ENCODE peak calls at places on chromosomes 5 and 9, in nine cellular contexts. One of them, this sample, is unnamed.

GRCh38 chr5:67268233-67269011 is 71.8 kb upstream of the CD180 start:
- DNase-seq in head of caudate nucleus: peak
- DNase-seq in right lobe of liver: peak
- DNase-seq in GM12892: no peak
- DNase-seq in HFFc6: peak
- DNase-seq in cardiac muscle cell: no peak
- DNase-seq in lower lobe of right lung: no peak
- DNase-seq in T1000: peak
- DNase-seq in stimulated activated CD4-positive, alpha-beta T cell treated with anti-CD3 and anti-CD28 coated beads, Interleukin-12 subunit alpha, Interleukin-12 subunit beta, amount 100 ng/mL, for 4 hours: no peak
- DNase-seq in this sample: no peak

GRCh38 chr9:21432640-21433425 is 7.4 kb upstream of the IFNA1 start:
- DNase-seq in GM12892: no peak
- DNase-seq in head of caudate nucleus: no peak
- DNase-seq in lower lobe of right lung: no peak
- DNase-seq in cardiac muscle cell: no peak
- DNase-seq in right lobe of liver: no peak
- DNase-seq in stimulated activated CD4-positive, alpha-beta T cell treated with anti-CD3 and anti-CD28 coated beads, Interleukin-12 subunit alpha, Interleukin-12 subunit beta, amount 100 ng/mL, for 4 hours: no peak
- DNase-seq in T1000: no peak
- DNase-seq in HFFc6: no peak
- DNase-seq in this sample: no peak

GRCh38 chr5:67038817-67039603 is 157.6 kb downstream of the CD180 start:
- DNase-seq in right lobe of liver: no peak
- DNase-seq in stimulated activated CD4-positive, alpha-beta T cell treated with anti-CD3 and anti-CD28 coated beads, Interleukin-12 subunit alpha, Interleukin-12 subunit beta, amount 100 ng/mL, for 4 hours: no peak
- DNase-seq in lower lobe of right lung: no peak
- DNase-seq in cardiac muscle cell: peak
- DNase-seq in HFFc6: peak
- DNase-seq in GM12892: no peak
- DNase-seq in T1000: no peak
- DNase-seq in head of caudate nucleus: no peak
- DNase-seq in this sample: peak

GRCh38 chr5:123454236-123454911 is 31.2 kb upstream of the CEP120 start:
- DNase-seq in lower lobe of right lung: no peak
- DNase-seq in HFFc6: no peak
- DNase-seq in stimulated activated CD4-positive, alpha-beta T cell treated with anti-CD3 and anti-CD28 coated beads, Interleukin-12 subunit alpha, Interleukin-12 subunit beta, amount 100 ng/mL, for 4 hours: no peak
- DNase-seq in cardiac muscle cell: no peak
- DNase-seq in head of caudate nucleus: no peak
- DNase-seq in right lobe of liver: no peak
- DNase-seq in T1000: no peak
- DNase-seq in GM12892: no peak
- DNase-seq in this sample: no peak

GRCh38 chr9:30575691-30576090 is 1808.8 kb upstream of the ACO1 start:
- DNase-seq in HFFc6: no peak
- DNase-seq in GM12892: no peak
- DNase-seq in head of caudate nucleus: no peak
- DNase-seq in cardiac muscle cell: no peak
- DNase-seq in lower lobe of right lung: no peak
- DNase-seq in right lobe of liver: no peak
- DNase-seq in T1000: no peak
- DNase-seq in stimulated activated CD4-positive, alpha-beta T cell treated with anti-CD3 and anti-CD28 coated beads, Interleukin-12 subunit alpha, Interleukin-12 subunit beta, amount 100 ng/mL, for 4 hours: no peak
- DNase-seq in this sample: no peak

GRCh38 chr9:79776581-79776980 is 204.8 kb downstream of the TLE4 start:
- DNase-seq in T1000: no peak
- DNase-seq in right lobe of liver: no peak
- DNase-seq in GM12892: no peak
- DNase-seq in HFFc6: no peak
- DNase-seq in lower lobe of right lung: no peak
- DNase-seq in cardiac muscle cell: no peak
- DNase-seq in stimulated activated CD4-positive, alpha-beta T cell treated with anti-CD3 and anti-CD28 coated beads, Interleukin-12 subunit alpha, Interleukin-12 subunit beta, amount 100 ng/mL, for 4 hours: no peak
- DNase-seq in head of caudate nucleus: no peak
- DNase-seq in this sample: no peak

GRCh38 chr5:65113766-65114165 is 345.0 kb downstream of the CWC27 start:
- DNase-seq in HFFc6: no peak
- DNase-seq in head of caudate nucleus: no peak
- DNase-seq in stimulated activated CD4-positive, alpha-beta T cell treated with anti-CD3 and anti-CD28 coated beads, Interleukin-12 subunit alpha, Interleukin-12 subunit beta, amount 100 ng/mL, for 4 hours: no peak
- DNase-seq in T1000: no peak
- DNase-seq in cardiac muscle cell: no peak
- DNase-seq in right lobe of liver: no peak
- DNase-seq in GM12892: no peak
- DNase-seq in lower lobe of right lung: no peak
- DNase-seq in this sample: no peak

GRCh38 chr9:115035872-115036612 is 81.9 kb downstream of the TNC start:
- DNase-seq in GM12892: peak
- DNase-seq in right lobe of liver: no peak
- DNase-seq in head of caudate nucleus: no peak
- DNase-seq in lower lobe of right lung: no peak
- DNase-seq in HFFc6: no peak
- DNase-seq in cardiac muscle cell: no peak
- DNase-seq in stimulated activated CD4-positive, alpha-beta T cell treated with anti-CD3 and anti-CD28 coated beads, Interleukin-12 subunit alpha, Interleukin-12 subunit beta, amount 100 ng/mL, for 4 hours: no peak
- DNase-seq in T1000: no peak
- DNase-seq in this sample: no peak